ENCODE peak calls at places on chromosome 2, in nine cellular contexts. One of them, this sample, is unnamed.

GRCh38 chr2:58046585-58047372 is at the start of gene VRK2:
- DNase-seq in choroid plexus epithelial cell: peak
- DNase-seq in HFFc6: peak
- DNase-seq in lower leg skin: peak
- DNase-seq in tibial nerve: peak
- DNase-seq in stomach: peak
- DNase-seq in omental fat pad: peak
- DNase-seq in HepG2: peak
- DNase-seq in GM12865: peak
- DNase-seq in this sample: peak

GRCh38 chr2:30232027-30232800 is 880 bp downstream of the LBH start:
- DNase-seq in stomach: peak
- DNase-seq in tibial nerve: no peak
- DNase-seq in HFFc6: no peak
- DNase-seq in choroid plexus epithelial cell: peak
- DNase-seq in omental fat pad: no peak
- DNase-seq in HepG2: no peak
- DNase-seq in lower leg skin: no peak
- DNase-seq in GM12865: peak
- DNase-seq in this sample: no peak

GRCh38 chr2:96136123-96136720 is 2.1 kb downstream of the ASTL start:
- DNase-seq in omental fat pad: no peak
- DNase-seq in choroid plexus epithelial cell: no peak
- DNase-seq in lower leg skin: no peak
- DNase-seq in tibial nerve: no peak
- DNase-seq in HFFc6: no peak
- DNase-seq in HepG2: no peak
- DNase-seq in GM12865: no peak
- DNase-seq in stomach: no peak
- DNase-seq in this sample: no peak

GRCh38 chr2:98507940-98508689 is 63.5 kb downstream of the INPP4A start:
- DNase-seq in GM12865: peak
- DNase-seq in omental fat pad: no peak
- DNase-seq in choroid plexus epithelial cell: peak
- DNase-seq in lower leg skin: no peak
- DNase-seq in HepG2: no peak
- DNase-seq in tibial nerve: no peak
- DNase-seq in HFFc6: no peak
- DNase-seq in stomach: no peak
- DNase-seq in this sample: no peak

GRCh38 chr2:19876751-19877150 is 25.0 kb downstream of the TTC32 start:
- DNase-seq in choroid plexus epithelial cell: peak
- DNase-seq in lower leg skin: no peak
- DNase-seq in HFFc6: no peak
- DNase-seq in GM12865: no peak
- DNase-seq in stomach: no peak
- DNase-seq in omental fat pad: no peak
- DNase-seq in tibial nerve: no peak
- DNase-seq in HepG2: no peak
- DNase-seq in this sample: no peak

GRCh38 chr2:43707255-43707654 is 31.0 kb upstream of the C1GALT1C1L start:
- DNase-seq in HFFc6: peak
- DNase-seq in GM12865: no peak
- DNase-seq in lower leg skin: peak
- DNase-seq in tibial nerve: peak
- DNase-seq in HepG2: no peak
- DNase-seq in choroid plexus epithelial cell: peak
- DNase-seq in omental fat pad: no peak
- DNase-seq in stomach: no peak
- DNase-seq in this sample: no peak

GRCh38 chr2:76296400-76296799 is 585.7 kb upstream of the GCFC2 start:
- DNase-seq in tibial nerve: no peak
- DNase-seq in omental fat pad: no peak
- DNase-seq in GM12865: peak
- DNase-seq in HepG2: no peak
- DNase-seq in stomach: no peak
- DNase-seq in choroid plexus epithelial cell: no peak
- DNase-seq in HFFc6: no peak
- DNase-seq in lower leg skin: no peak
- DNase-seq in this sample: no peak

GRCh38 chr2:204533629-204534370 is 11.5 kb upstream of the PARD3B start:
- DNase-seq in HepG2: no peak
- DNase-seq in tibial nerve: no peak
- DNase-seq in stomach: no peak
- DNase-seq in lower leg skin: no peak
- DNase-seq in omental fat pad: no peak
- DNase-seq in choroid plexus epithelial cell: no peak
- DNase-seq in GM12865: no peak
- DNase-seq in HFFc6: peak
- DNase-seq in this sample: no peak

GRCh38 chr2:58432491-58433166 is 191.5 kb upstream of the FANCL start:
- DNase-seq in omental fat pad: no peak
- DNase-seq in tibial nerve: no peak
- DNase-seq in HFFc6: no peak
- DNase-seq in HepG2: no peak
- DNase-seq in choroid plexus epithelial cell: no peak
- DNase-seq in lower leg skin: no peak
- DNase-seq in stomach: no peak
- DNase-seq in GM12865: no peak
- DNase-seq in this sample: no peak

GRCh38 chr2:43222472-43223146 is 3.8 kb downstream of the ZFP36L2 start:
- DNase-seq in tibial nerve: peak
- DNase-seq in stomach: no peak
- DNase-seq in HFFc6: no peak
- DNase-seq in GM12865: no peak
- DNase-seq in omental fat pad: no peak
- DNase-seq in HepG2: no peak
- DNase-seq in lower leg skin: no peak
- DNase-seq in choroid plexus epithelial cell: peak
- DNase-seq in this sample: no peak

GRCh38 chr2:104804148-104804890 is 49.6 kb upstream of the POU3F3 start:
- DNase-seq in stomach: no peak
- DNase-seq in HFFc6: no peak
- DNase-seq in omental fat pad: no peak
- DNase-seq in HepG2: no peak
- DNase-seq in choroid plexus epithelial cell: peak
- DNase-seq in lower leg skin: no peak
- DNase-seq in GM12865: no peak
- DNase-seq in tibial nerve: no peak
- DNase-seq in this sample: no peak
- TF ChIP-seq CTCF in stomach: no peak
- TF ChIP-seq CTCF in HFFc6: no peak
- TF ChIP-seq CTCF in omental fat pad: no peak
- TF ChIP-seq CTCF in HepG2: peak
- TF ChIP-seq CTCF in choroid plexus epithelial cell: peak
- TF ChIP-seq CTCF in lower leg skin: no peak
- TF ChIP-seq CTCF in GM12865: no peak
- TF ChIP-seq CTCF in tibial nerve: no peak
- TF ChIP-seq CTCF in this sample: no peak

DNA sequence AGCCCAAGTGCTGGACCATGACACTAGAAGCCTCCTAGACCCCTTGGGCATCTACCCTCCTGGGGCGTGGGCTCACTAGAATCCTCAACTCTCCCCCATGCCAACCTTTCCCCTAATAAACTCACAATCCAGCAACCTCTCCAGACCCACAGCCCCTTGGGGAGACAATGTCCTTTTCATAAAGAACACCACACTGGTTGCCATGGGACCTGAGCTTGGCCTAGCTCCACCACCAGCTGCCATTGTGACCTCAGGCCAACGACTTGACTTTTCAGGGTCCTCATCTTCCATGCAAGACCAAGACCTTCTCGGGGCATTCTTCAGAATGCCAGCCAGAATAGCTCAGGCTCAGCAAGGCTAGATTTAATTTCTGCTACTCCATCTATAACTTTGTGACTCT is 128.1 kb upstream of the NPAS2 start:
- DNase-seq in lower leg skin: no peak
- DNase-seq in HepG2: no peak
- DNase-seq in omental fat pad: no peak
- DNase-seq in stomach: no peak
- DNase-seq in GM12865: no peak
- DNase-seq in choroid plexus epithelial cell: no peak
- DNase-seq in HFFc6: no peak
- DNase-seq in tibial nerve: no peak
- DNase-seq in this sample: no peak
- TF ChIP-seq CTCF in lower leg skin: no peak
- TF ChIP-seq CTCF in HepG2: no peak
- TF ChIP-seq CTCF in omental fat pad: no peak
- TF ChIP-seq CTCF in stomach: no peak
- TF ChIP-seq CTCF in GM12865: no peak
- TF ChIP-seq CTCF in choroid plexus epithelial cell: no peak
- TF ChIP-seq CTCF in HFFc6: no peak
- TF ChIP-seq CTCF in tibial nerve: no peak
- TF ChIP-seq CTCF in this sample: no peak

DNA sequence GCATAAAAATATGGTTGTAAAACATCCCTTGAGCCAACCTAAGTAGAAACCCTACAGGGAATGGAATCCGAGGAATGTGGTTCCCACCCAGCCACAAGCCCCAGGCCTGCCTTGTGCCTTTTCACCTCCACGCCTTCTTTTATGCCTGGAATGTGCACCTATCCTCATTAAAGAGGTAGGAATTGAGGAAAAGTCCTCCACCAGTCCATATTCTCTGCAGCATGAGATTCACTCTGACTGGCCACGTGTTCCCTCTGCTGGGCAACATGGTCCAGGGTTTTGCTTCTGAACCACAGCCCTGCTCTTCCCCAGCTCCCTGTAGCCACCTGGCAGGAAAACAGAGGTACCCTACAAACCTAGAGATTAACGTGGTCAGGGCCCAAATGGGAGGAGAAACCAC is 787.9 kb upstream of the RAB6C start:
- DNase-seq in stomach: no peak
- DNase-seq in lower leg skin: no peak
- DNase-seq in HFFc6: no peak
- DNase-seq in GM12865: no peak
- DNase-seq in HepG2: no peak
- DNase-seq in choroid plexus epithelial cell: no peak
- DNase-seq in tibial nerve: no peak
- DNase-seq in omental fat pad: no peak
- DNase-seq in this sample: no peak
- TF ChIP-seq CTCF in stomach: no peak
- TF ChIP-seq CTCF in lower leg skin: no peak
- TF ChIP-seq CTCF in HFFc6: no peak
- TF ChIP-seq CTCF in GM12865: no peak
- TF ChIP-seq CTCF in HepG2: no peak
- TF ChIP-seq CTCF in choroid plexus epithelial cell: no peak
- TF ChIP-seq CTCF in tibial nerve: no peak
- TF ChIP-seq CTCF in omental fat pad: no peak
- TF ChIP-seq CTCF in this sample: no peak

GRCh38 chr2:213221962-213222361 is 62.3 kb upstream of the SPAG16 start:
- DNase-seq in tibial nerve: no peak
- DNase-seq in HFFc6: no peak
- DNase-seq in GM12865: no peak
- DNase-seq in lower leg skin: no peak
- DNase-seq in choroid plexus epithelial cell: peak
- DNase-seq in omental fat pad: no peak
- DNase-seq in stomach: no peak
- DNase-seq in HepG2: no peak
- DNase-seq in this sample: no peak

GRCh38 chr2:213216461-213216860 is 65.0 kb upstream of the IKZF2 start:
- DNase-seq in stomach: no peak
- DNase-seq in lower leg skin: no peak
- DNase-seq in GM12865: no peak
- DNase-seq in omental fat pad: no peak
- DNase-seq in tibial nerve: no peak
- DNase-seq in HepG2: no peak
- DNase-seq in choroid plexus epithelial cell: peak
- DNase-seq in HFFc6: peak
- DNase-seq in this sample: no peak

GRCh38 chr2:213219816-213220215 is 64.4 kb upstream of the SPAG16 start:
- DNase-seq in HFFc6: no peak
- DNase-seq in lower leg skin: no peak
- DNase-seq in stomach: no peak
- DNase-seq in omental fat pad: no peak
- DNase-seq in HepG2: no peak
- DNase-seq in tibial nerve: no peak
- DNase-seq in choroid plexus epithelial cell: peak
- DNase-seq in GM12865: no peak
- DNase-seq in this sample: no peak

GRCh38 chr2:213224366-213224765 is 59.9 kb upstream of the SPAG16 start:
- DNase-seq in HFFc6: peak
- DNase-seq in choroid plexus epithelial cell: peak
- DNase-seq in HepG2: no peak
- DNase-seq in stomach: no peak
- DNase-seq in omental fat pad: no peak
- DNase-seq in lower leg skin: no peak
- DNase-seq in tibial nerve: no peak
- DNase-seq in GM12865: no peak
- DNase-seq in this sample: no peak

GRCh38 chr2:213220967-213221603 is 63.2 kb upstream of the SPAG16 start:
- DNase-seq in HFFc6: no peak
- DNase-seq in lower leg skin: no peak
- DNase-seq in HepG2: no peak
- DNase-seq in stomach: no peak
- DNase-seq in tibial nerve: no peak
- DNase-seq in GM12865: peak
- DNase-seq in omental fat pad: no peak
- DNase-seq in choroid plexus epithelial cell: no peak
- DNase-seq in this sample: no peak
- TF ChIP-seq CTCF in HFFc6: peak
- TF ChIP-seq CTCF in lower leg skin: no peak
- TF ChIP-seq CTCF in HepG2: no peak
- TF ChIP-seq CTCF in stomach: no peak
- TF ChIP-seq CTCF in tibial nerve: no peak
- TF ChIP-seq CTCF in GM12865: peak
- TF ChIP-seq CTCF in omental fat pad: no peak
- TF ChIP-seq CTCF in choroid plexus epithelial cell: no peak
- TF ChIP-seq CTCF in this sample: no peak

DNA sequence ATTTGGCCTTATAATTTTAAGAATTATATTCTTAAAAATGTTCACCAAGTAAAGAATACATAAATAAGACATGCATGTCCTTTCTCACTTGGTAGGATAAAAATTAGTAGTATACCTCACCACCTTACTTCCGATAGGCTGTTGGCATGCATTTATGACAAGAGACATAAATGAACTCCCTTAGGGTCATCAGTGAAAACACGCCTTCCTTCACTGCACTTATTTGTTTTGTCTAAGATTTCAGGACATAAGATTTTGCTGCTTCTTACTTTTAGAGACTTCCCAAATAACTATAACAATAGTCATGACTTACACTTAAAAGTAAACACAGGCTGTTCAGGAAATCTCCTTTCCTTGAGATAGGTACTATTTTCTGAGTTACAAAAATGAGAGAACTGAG is 661.3 kb upstream of the CNTNAP5 start:
- DNase-seq in lower leg skin: no peak
- DNase-seq in HFFc6: no peak
- DNase-seq in stomach: no peak
- DNase-seq in tibial nerve: no peak
- DNase-seq in omental fat pad: no peak
- DNase-seq in choroid plexus epithelial cell: no peak
- DNase-seq in GM12865: no peak
- DNase-seq in HepG2: no peak
- DNase-seq in this sample: no peak
- TF ChIP-seq CTCF in lower leg skin: no peak
- TF ChIP-seq CTCF in HFFc6: no peak
- TF ChIP-seq CTCF in stomach: no peak
- TF ChIP-seq CTCF in tibial nerve: no peak
- TF ChIP-seq CTCF in omental fat pad: no peak
- TF ChIP-seq CTCF in choroid plexus epithelial cell: no peak
- TF ChIP-seq CTCF in GM12865: no peak
- TF ChIP-seq CTCF in HepG2: no peak
- TF ChIP-seq CTCF in this sample: no peak